ENCODE peak calls at places on chromosome 1, in five cellular contexts. C is astrocyte of the cerebellum, A is heart left ventricle, X is AG10803, K is AG04450. W is an unnamed sample.

GRCh38 chr1:183394435-183394834 is 23.7 kb downstream of the NMNAT2 start:
- DNase-seq in X (no peak), C (no peak), K (no peak), A (no peak), W (no peak)

GRCh38 chr1:230366504-230366915 is 59.6 kb downstream of the PGBD5 start:
- DNase-seq in C (no peak), K (no peak), X (no peak), A (no peak), W (no peak)

GRCh38 chr1:83751602-83752001 is 247.3 kb downstream of the TTLL7 start:
- DNase-seq in K (no peak), X (no peak), C (no peak), A (no peak), W (no peak)

GRCh38 chr1:9787702-9788101 is 36.1 kb downstream of the CLSTN1 start:
- DNase-seq in K (no peak), A (no peak), X (no peak), C (no peak), W (no peak)

GRCh38 chr1:222935239-222935900 is 120.5 kb downstream of the DISP1 start:
- DNase-seq in C (no peak), A (no peak), X (no peak), K (no peak), W (no peak)

GRCh38 chr1:241475688-241476087 is 43.9 kb downstream of the FH start:
- DNase-seq in X (no peak), A (no peak), K (no peak), C (no peak), W (no peak)

GRCh38 chr1:33410091-33410701 is 20.7 kb downstream of the PHC2 start:
- DNase-seq in A (peak), C (no peak), K (no peak), X (peak), W (no peak)

GRCh38 chr1:156491151-156491949 is 9.2 kb downstream of the MEF2D start:
- DNase-seq in X (no peak), K (no peak), C (no peak), A (no peak), W (no peak)

GRCh38 chr1:31609512-31609911 is 8.0 kb upstream of the HCRTR1 start:
- DNase-seq in X (no peak), A (no peak), K (no peak), C (no peak), W (no peak)

GRCh38 chr1:47650205-47650604 is 212.4 kb downstream of the FOXD2 start:
- DNase-seq in A (no peak), K (peak), X (peak), C (peak), W (peak)

GRCh38 chr1:99538618-99538956 is 107.3 kb upstream of the PALMD start:
- DNase-seq in K (no peak), X (no peak), C (no peak), A (no peak), W (no peak)

GRCh38 chr1:226635456-226635941 is 86.9 kb downstream of the STUM start:
- DNase-seq in C (no peak), K (no peak), X (no peak), A (no peak), W (no peak)

GRCh38 chr1:196546272-196547245 is 61.7 kb downstream of the KCNT2 start:
- DNase-seq in C (no peak), K (no peak), X (peak), A (no peak), W (no peak)

GRCh38 chr1:112735752-112736151 is 20.6 kb upstream of the PPM1J start:
- DNase-seq in X (peak), C (peak), A (no peak), K (peak), W (peak)

GRCh38 chr1:19664453-19665043 is at the start of gene HTR6:
- DNase-seq in C (no peak), X (no peak), A (no peak), K (no peak), W (no peak)

GRCh38 chr1:158054721-158055120 is 61.3 kb downstream of the KIRREL1 start:
- DNase-seq in K (no peak), C (no peak), X (no peak), A (no peak), W (no peak)

GRCh38 chr1:2251786-2252185 is 23.7 kb downstream of the SKI start:
- DNase-seq in C (no peak), X (no peak), K (no peak), A (peak), W (no peak)

GRCh38 chr1:238673561-238673960 is 712.8 kb upstream of the CHRM3 start:
- DNase-seq in K (no peak), A (no peak), C (no peak), X (no peak), W (no peak)

GRCh38 chr1:1591452-1591851 is 8.5 kb downstream of the FNDC10 start:
- DNase-seq in X (no peak), A (no peak), C (no peak), K (no peak), W (no peak)

GRCh38 chr1:77412794-77413530 is 131.1 kb downstream of the AK5 start:
- DNase-seq in C (no peak), A (no peak), K (no peak), X (no peak), W (no peak)

GRCh38 chr1:101995984-101996731 is 568 bp downstream of the OLFM3 start:
- DNase-seq in A (no peak), K (no peak), X (no peak), C (no peak), W (no peak)

GRCh38 chr1:37338658-37339057 is 135.7 kb upstream of the ZC3H12A start:
- DNase-seq in X (no peak), A (no peak), C (no peak), K (no peak), W (no peak)

GRCh38 chr1:106960412-106960811 is 96.1 kb upstream of the PRMT6 start:
- DNase-seq in A (no peak), C (no peak), X (no peak), K (no peak), W (no peak)
- TF ChIP-seq CTCF in A (no peak), C (no peak), X (no peak), K (no peak), W (no peak)

DNA sequence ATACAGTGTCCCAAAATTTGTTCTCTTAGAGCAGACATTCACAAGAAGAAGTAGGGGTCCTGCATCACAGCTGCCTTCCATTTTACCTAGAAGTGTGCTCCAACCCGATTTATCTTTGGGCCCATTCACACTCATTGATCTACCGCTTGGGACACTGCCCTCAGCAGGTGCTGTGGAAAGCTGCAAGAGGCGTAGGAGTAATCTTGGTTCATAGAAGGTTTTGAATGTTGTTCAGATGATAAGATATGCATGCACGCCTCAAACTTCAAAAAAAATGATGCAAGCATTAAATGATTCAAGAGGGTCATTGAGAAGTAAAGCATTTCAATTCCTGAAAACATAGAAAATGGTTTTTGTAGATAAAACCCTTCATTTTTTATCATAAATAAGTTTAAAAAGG is 18.6 kb upstream of the C1orf105 start:
- DNase-seq in C (no peak), A (no peak), X (no peak), K (no peak), W (no peak)
- TF ChIP-seq CTCF in C (no peak), A (peak), X (peak), K (no peak), W (peak)

GRCh38 chr1:248699099-248699498 is 3.5 kb downstream of the OR14I1 start:
- DNase-seq in X (no peak), A (no peak), K (no peak), C (no peak), W (no peak)

GRCh38 chr1:248697907-248698306 is 4.7 kb downstream of the OR14I1 start:
- DNase-seq in A (no peak), K (no peak), X (no peak), C (no peak), W (no peak)

GRCh38 chr1:248704556-248704955 is 2.0 kb upstream of the OR14I1 start:
- DNase-seq in X (no peak), C (no peak), K (no peak), A (no peak), W (no peak)

GRCh38 chr1:248702714-248703113 is at the start of gene OR14I1:
- DNase-seq in X (no peak), K (no peak), A (no peak), C (no peak), W (no peak)

GRCh38 chr1:248703674-248704073 is 1.1 kb upstream of the OR14I1 start:
- DNase-seq in K (no peak), X (no peak), C (no peak), A (no peak), W (no peak)
- TF ChIP-seq CTCF in K (no peak), X (no peak), C (no peak), A (peak), W (no peak)

GRCh38 chr1:246642719-246643118 is 76.5 kb downstream of the CNST start:
- DNase-seq in X (no peak), A (no peak), K (no peak), C (no peak), W (no peak)

GRCh38 chr1:246651012-246651411 is 73.2 kb upstream of the SCCPDH start:
- DNase-seq in C (no peak), K (no peak), X (no peak), A (no peak), W (no peak)

GRCh38 chr1:246641394-246641793 is 75.1 kb downstream of the CNST start:
- DNase-seq in X (no peak), C (no peak), K (no peak), A (no peak), W (no peak)

GRCh38 chr1:246647513-246647912 is 76.7 kb upstream of the SCCPDH start:
- DNase-seq in K (peak), X (peak), A (no peak), C (peak), W (no peak)

DNA sequence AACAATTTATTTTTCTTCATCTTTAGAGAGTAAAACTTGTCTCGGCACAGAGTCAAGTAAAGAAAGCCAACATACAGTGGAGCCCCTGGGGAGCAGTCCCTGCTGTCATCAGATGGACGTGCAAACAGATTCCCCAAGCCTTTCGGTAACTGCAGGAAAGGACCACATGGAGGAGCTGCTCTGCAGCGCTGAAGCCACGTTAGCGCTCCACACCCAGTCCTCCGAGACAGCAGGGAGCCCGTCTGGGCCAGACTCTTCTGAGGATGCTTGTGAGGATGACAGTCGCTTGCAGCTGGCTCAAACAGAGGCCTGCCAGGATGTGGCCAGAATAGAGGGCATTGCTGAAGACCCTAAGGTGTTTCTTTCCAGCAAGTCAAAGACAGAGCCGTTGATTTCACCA is 77.1 kb upstream of the SCCPDH start:
- DNase-seq in A (peak), C (peak), X (peak), K (peak), W (no peak)
- TF ChIP-seq CTCF in A (peak), C (peak), X (peak), K (peak), W (no peak)

W was measured in epithelial cell of proximal tubule.